ENCODE peak calls at places on chromosomes 16 and 17, in eight cellular contexts. H, N, X, L, A, Q, R and I are unnamed samples.

GRCh38 chr17:39147221-39148185 is 3.9 kb downstream of the PLXDC1 start:
- DNase-seq in H (no peak), N (no peak), X (no peak), L (no peak), A (no peak), Q (no peak), R (no peak), I (no peak)

GRCh38 chr17:71922439-71922838 is 198.4 kb upstream of the SOX9 start:
- DNase-seq in H (no peak), N (peak; percentile 28), X (no peak), L (no peak), A (no peak), Q (no peak), R (no peak), I (no peak)

GRCh38 chr17:67671492-67671891 is 46.2 kb upstream of the NOL11 start:
- DNase-seq in H (no peak), N (no peak), X (no peak), L (no peak), A (no peak), Q (no peak), R (no peak), I (no peak)

GRCh38 chr17:29596811-29597210 is 3.9 kb downstream of the ANKRD13B start:
- DNase-seq in H (no peak), N (no peak), X (no peak), L (no peak), A (no peak), Q (peak; percentile 60), R (no peak), I (no peak)

GRCh38 chr17:75250009-75250471 is 11.4 kb downstream of the GGA3 start:
- DNase-seq in H (no peak), N (no peak), X (no peak), L (peak; percentile 57), A (no peak), Q (no peak), R (no peak), I (no peak)

GRCh38 chr16:28101533-28101890 is 38.0 kb upstream of the GSG1L start:
- DNase-seq in H (no peak), N (no peak), X (no peak), L (no peak), A (no peak), Q (peak; percentile 26), R (no peak), I (no peak)

GRCh38 chr16:35795361-35796029 is 2336.1 kb downstream of the TP53TG3F start:
- DNase-seq in H (no peak), N (no peak), X (peak; percentile 65), L (no peak), A (no peak), Q (no peak), R (no peak), I (no peak)

GRCh38 chr16:24075929-24076716 is 180.0 kb upstream of the CACNG3 start:
- DNase-seq in H (no peak), N (no peak), X (no peak), L (no peak), A (no peak), Q (no peak), R (peak; percentile 10), I (no peak)

GRCh38 chr17:29563816-29564215 is 3.0 kb downstream of the ABHD15 start:
- DNase-seq in H (no peak), N (no peak), X (no peak), L (no peak), A (peak; percentile 46), Q (no peak), R (no peak), I (no peak)

GRCh38 chr17:58338907-58339774 is 10.5 kb upstream of the TSPOAP1 start:
- DNase-seq in H (no peak), N (no peak), X (no peak), L (peak; percentile 72), A (no peak), Q (peak; percentile 75), R (no peak), I (peak; percentile 80)

GRCh38 chr17:3400008-3400407 is 1.8 kb upstream of the OR1E1 start:
- DNase-seq in H (no peak), N (no peak), X (no peak), L (no peak), A (no peak), Q (no peak), R (no peak), I (no peak)

GRCh38 chr17:69060835-69061234 is at the start of gene ABCA9:
- DNase-seq in H (no peak), N (no peak), X (peak; percentile 36), L (no peak), A (no peak), Q (no peak), R (no peak), I (no peak)

GRCh38 chr17:35214192-35214591 is 20.0 kb upstream of the SLC35G3 start:
- DNase-seq in H (no peak), N (no peak), X (no peak), L (no peak), A (no peak), Q (no peak), R (no peak), I (no peak)

GRCh38 chr16:17691621-17692231 is 221.0 kb upstream of the XYLT1 start:
- DNase-seq in H (no peak), N (no peak), X (no peak), L (no peak), A (no peak), Q (no peak), R (no peak), I (no peak)

GRCh38 chr16:58046054-58046881 is 20.7 kb downstream of the MMP15 start:
- DNase-seq in H (no peak), N (no peak), X (no peak), L (no peak), A (no peak), Q (peak; percentile 58), R (no peak), I (no peak)

GRCh38 chr17:46751425-46751824 is 67.1 kb downstream of the WNT3 start:
- DNase-seq in H (no peak), N (no peak), X (no peak), L (no peak), A (no peak), Q (no peak), R (no peak), I (no peak)

GRCh38 chr16:4763791-4764190 is 3.2 kb downstream of the ZNF500 start:
- DNase-seq in H (no peak), N (no peak), X (no peak), L (no peak), A (no peak), Q (no peak), R (no peak), I (no peak)

GRCh38 chr17:76000016-76000754 is 470 bp upstream of the CDK3 start:
- DNase-seq in H (peak; percentile 96), N (no peak), X (peak; percentile 74), L (peak; percentile 81), A (no peak), Q (peak; percentile 71), R (peak; percentile 33), I (no peak)

GRCh38 chr17:39164675-39165143 is 1.3 kb downstream of the ARL5C start:
- DNase-seq in H (peak; percentile 99), N (peak; percentile 74), X (peak; percentile 82), L (peak; percentile 88), A (peak; percentile 88), Q (peak; percentile 93), R (peak; percentile 69), I (peak; percentile 98)

GRCh38 chr16:81004646-81005353 is 1.9 kb downstream of the CMC2 start:
- DNase-seq in H (peak; percentile 32), N (no peak), X (peak; percentile 37), L (no peak), A (no peak), Q (no peak), R (peak; percentile 63), I (no peak)

GRCh38 chr17:74211141-74211928 is 2.0 kb upstream of the TTYH2 start:
- DNase-seq in H (no peak), N (no peak), X (no peak), L (no peak), A (no peak), Q (no peak), R (no peak), I (no peak)

GRCh38 chr17:30570191-30570590 is 93.0 kb downstream of the GOSR1 start:
- DNase-seq in H (no peak), N (no peak), X (no peak), L (no peak), A (no peak), Q (no peak), R (no peak), I (no peak)

DNA sequence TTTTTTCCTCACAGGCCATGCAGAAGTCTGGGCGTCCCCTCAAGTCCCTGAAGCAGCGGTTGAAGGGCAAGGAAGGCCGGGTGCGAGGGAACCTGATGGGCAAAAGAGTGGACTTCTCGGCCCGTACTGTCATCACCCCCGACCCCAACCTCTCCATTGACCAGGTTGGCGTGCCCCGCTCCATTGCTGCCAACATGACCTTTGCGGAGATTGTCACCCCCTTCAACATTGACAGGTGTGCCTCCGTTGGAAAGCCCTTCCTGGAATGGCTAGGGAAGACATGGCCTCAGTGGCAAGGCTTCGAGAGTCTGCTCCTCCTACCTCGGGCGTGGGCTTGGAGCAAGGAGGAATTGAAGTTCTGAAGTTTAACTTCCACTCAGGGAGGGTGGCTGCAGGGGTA is 13.5 kb downstream of the POLR2A start:
- DNase-seq in H (no peak), N (no peak), X (no peak), L (no peak), A (no peak), Q (no peak), R (no peak), I (no peak)
- TF ChIP-seq POLR2A in H (no peak), N (no peak), X (no peak), L (no peak), A (no peak), Q (no peak), R (no peak), I (no peak)

GRCh38 chr16:50267151-50267631 is 840 bp downstream of the ADCY7 start:
- DNase-seq in H (no peak), N (no peak), X (no peak), L (no peak), A (no peak), Q (peak; percentile 46), R (no peak), I (peak; percentile 59)
- H3K4me3 ChIP-seq in H (no peak overlapping the region), N (no peak overlapping the region), X (no peak overlapping the region), L (no peak overlapping the region), A (no peak overlapping the region), Q (no peak overlapping the region), R (peak overlapping the region; percentile 75), I (no peak overlapping the region)

GRCh38 chr16:56989988-56990387 is 631 bp downstream of the NLRC5 start:
- DNase-seq in H (no peak), N (no peak), X (no peak), L (peak; percentile 4), A (no peak), Q (peak; percentile 17), R (no peak), I (no peak)
- H3K27ac ChIP-seq in H (peak overlapping the region; percentile 89), N (peak overlapping the region; percentile 82), X (peak overlapping the region; percentile 73), L (peak overlapping the region; percentile 89), A (peak overlapping the region; percentile 93), Q (peak overlapping the region; percentile 85), R (no peak overlapping the region), I (peak overlapping the region; percentile 89)

DNA sequence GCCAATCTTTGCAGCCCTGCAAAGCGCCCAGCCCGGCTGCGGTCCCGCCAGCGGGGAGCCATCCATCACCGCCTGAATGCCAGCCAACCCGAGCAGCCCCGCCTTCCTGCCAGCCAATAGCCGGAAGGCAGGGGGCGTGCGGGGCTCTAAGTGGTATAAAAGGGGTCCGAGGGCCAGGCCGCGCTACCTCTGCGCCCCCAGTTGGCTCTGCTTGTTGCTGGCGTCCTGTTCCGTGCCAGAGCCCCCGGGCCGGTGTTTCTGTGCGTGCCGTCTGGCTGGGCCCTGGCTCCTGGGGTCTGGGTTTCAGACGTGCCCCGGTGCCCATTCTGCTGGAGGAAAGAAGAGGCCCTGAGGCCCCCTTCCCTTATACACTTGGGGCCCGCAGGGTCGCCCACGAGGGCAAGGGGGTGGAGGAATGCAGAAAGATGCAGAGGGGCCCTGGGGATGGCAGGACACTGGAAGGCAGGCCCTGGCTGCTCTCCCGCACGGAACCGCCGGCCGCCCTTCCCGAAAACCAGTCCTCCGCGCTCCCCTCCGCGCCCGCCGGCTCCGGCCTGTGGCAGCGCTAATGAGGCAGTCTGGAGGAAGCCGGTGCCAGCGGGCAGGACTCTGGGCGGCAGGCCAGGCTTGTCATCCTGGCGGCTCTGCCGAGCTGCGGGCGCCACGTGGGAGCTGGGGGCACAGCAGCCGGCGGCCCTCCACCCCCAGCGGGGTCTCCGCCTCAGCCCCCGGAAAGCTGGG is 14.0 kb downstream of the COPZ2 start:
- DNase-seq in H (peak; percentile 91), N (peak; percentile 75), X (peak; percentile 85), L (peak; percentile 84), A (peak; percentile 94), Q (peak; percentile 91), R (peak; percentile 75), I (peak; percentile 93)
- TF ChIP-seq POLR2A in H (peak; percentile 79), N (no peak), X (no peak), L (no peak), A (peak; percentile 57), Q (no peak), R (peak; percentile 58), I (no peak)